ENCODE peak calls at places on chromosomes 4 and X, in eight cellular contexts. S is ovary, K is stomach, Y is transverse colon, R is A549, C is tibial nerve, G is upper lobe of left lung, B is SK-N-SH. I is an unnamed sample.

GRCh38 chr4:151045907-151046306 is 30.8 kb upstream of the LRBA start:
- DNase-seq in S (no peak), K (no peak), Y (no peak), R (no peak), C (no peak), G (no peak), B (peak), I (no peak)

GRCh38 chr4:61922766-61923165 is 722.6 kb downstream of the ADGRL3 start:
- DNase-seq in S (no peak), K (no peak), Y (no peak), R (peak), C (no peak), G (no peak), B (no peak), I (no peak)

GRCh38 chr4:64584981-64585557 is 175.8 kb upstream of the TECRL start:
- DNase-seq in S (no peak), K (no peak), Y (no peak), R (peak), C (no peak), G (no peak), B (peak), I (no peak)

GRCh38 chr4:47499705-47500104 is 14.6 kb downstream of the ATP10D start:
- DNase-seq in S (no peak), K (no peak), Y (no peak), R (no peak), C (no peak), G (no peak), B (no peak), I (no peak)

GRCh38 chr4:137614491-137614890 is 82.2 kb upstream of the PCDH18 start:
- DNase-seq in S (no peak), K (no peak), Y (no peak), R (no peak), C (no peak), G (no peak), B (no peak), I (no peak)

GRCh38 chr4:164358400-164358799 is 395.5 kb upstream of the SMIM31 start:
- DNase-seq in S (no peak), K (no peak), Y (no peak), R (no peak), C (no peak), G (no peak), B (no peak), I (no peak)

GRCh38 chr4:52545099-52546069 is 113.7 kb downstream of the USP46 start:
- DNase-seq in S (peak), K (peak), Y (peak), R (peak), C (peak), G (no peak), B (peak), I (peak)

GRCh38 chr4:15043226-15043625 is 40.9 kb downstream of the CPEB2 start:
- DNase-seq in S (no peak), K (no peak), Y (no peak), R (peak), C (no peak), G (no peak), B (peak), I (no peak)

GRCh38 chr4:17469931-17470674 is 41.8 kb downstream of the QDPR start:
- DNase-seq in S (no peak), K (no peak), Y (no peak), R (no peak), C (no peak), G (no peak), B (no peak), I (no peak)

GRCh38 chr4:906311-907102 is 25.6 kb downstream of the GAK start:
- DNase-seq in S (no peak), K (no peak), Y (no peak), R (no peak), C (no peak), G (no peak), B (no peak), I (no peak)
- TF ChIP-seq EP300 in S (no peak), K (no peak), Y (no peak), R (no peak), C (no peak), G (no peak), B (no peak), I (no peak)

GRCh38 chr4:89319756-89320155 is 12.2 kb upstream of the GPRIN3 start:
- DNase-seq in S (no peak), K (no peak), Y (no peak), R (no peak), C (no peak), G (no peak), B (no peak), I (no peak)

GRCh38 chr4:89314291-89314690 is 6.7 kb upstream of the GPRIN3 start:
- DNase-seq in S (no peak), K (no peak), Y (no peak), R (no peak), C (no peak), G (no peak), B (no peak), I (no peak)

GRCh38 chr4:89316187-89316586 is 8.6 kb upstream of the GPRIN3 start:
- DNase-seq in S (no peak), K (no peak), Y (no peak), R (no peak), C (no peak), G (no peak), B (no peak), I (no peak)

GRCh38 chr4:89312066-89312465 is 4.5 kb upstream of the GPRIN3 start:
- DNase-seq in S (no peak), K (no peak), Y (no peak), R (no peak), C (no peak), G (no peak), B (no peak), I (no peak)

DNA sequence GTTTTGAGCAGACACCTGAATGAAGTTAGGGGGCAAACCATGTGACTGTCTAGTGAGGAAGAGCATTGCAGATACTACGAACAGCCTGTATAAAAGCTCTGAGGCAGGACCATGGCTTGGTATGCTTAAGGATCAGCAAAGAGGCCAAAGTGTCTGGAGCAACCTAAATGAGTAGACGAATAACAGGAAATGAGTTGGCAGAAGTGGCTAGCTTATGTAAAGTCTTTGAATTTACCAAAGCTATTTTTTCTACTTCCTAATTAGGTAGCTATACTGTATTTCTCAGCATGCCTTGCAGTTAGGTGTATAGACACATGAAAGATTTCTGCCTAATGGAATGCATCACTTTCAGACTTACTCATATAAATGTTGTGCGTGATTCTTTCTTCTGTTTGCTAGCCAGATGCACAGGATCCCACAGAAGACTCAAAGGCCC is 9.3 kb upstream of the GPRIN3 start:
- DNase-seq in S (no peak), K (no peak), Y (no peak), R (peak), C (no peak), G (no peak), B (no peak), I (no peak)
- TF ChIP-seq EP300 in S (no peak), K (no peak), Y (no peak), R (no peak), C (no peak), G (no peak), B (no peak), I (no peak)

DNA sequence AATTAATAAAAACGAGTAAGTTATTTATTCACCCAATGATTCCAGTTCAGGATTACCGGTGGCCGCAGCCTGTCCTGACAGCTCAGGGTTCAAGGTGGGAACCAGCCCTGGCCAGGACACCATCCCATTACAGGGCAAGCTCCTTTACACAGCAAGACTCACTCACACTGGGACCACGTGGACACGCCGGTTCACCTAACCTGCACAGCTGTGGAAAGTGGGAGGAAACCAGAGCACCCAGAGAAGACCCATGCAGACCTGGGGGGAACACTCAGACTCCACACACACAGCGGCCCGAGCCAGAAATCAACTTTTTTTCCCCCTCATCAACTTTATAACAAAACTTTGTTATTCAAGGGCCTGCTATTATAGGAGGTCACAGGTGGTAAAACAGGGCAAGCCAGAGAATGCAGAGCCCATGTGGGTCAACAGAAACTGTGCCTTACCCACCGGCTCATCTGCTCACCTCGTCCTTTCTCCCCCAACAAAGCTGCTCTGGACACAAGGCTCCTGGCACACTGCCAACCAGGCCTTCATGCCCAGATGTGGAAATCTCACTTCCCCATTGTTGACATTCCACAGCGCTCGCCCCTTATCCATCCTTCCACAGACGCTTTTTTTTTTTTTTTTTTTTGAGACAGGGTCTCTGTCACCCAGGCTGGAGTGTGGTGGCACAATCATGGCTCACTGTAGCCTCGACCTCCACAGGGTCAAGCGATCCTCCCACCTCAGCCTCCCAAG is 8.0 kb upstream of the ODAPH start:
- DNase-seq in S (peak), K (peak), Y (peak), R (peak), C (peak), G (no peak), B (peak), I (no peak)
- TF ChIP-seq EP300 in S (no peak), K (no peak), Y (no peak), R (no peak), C (no peak), G (no peak), B (no peak), I (no peak)

DNA sequence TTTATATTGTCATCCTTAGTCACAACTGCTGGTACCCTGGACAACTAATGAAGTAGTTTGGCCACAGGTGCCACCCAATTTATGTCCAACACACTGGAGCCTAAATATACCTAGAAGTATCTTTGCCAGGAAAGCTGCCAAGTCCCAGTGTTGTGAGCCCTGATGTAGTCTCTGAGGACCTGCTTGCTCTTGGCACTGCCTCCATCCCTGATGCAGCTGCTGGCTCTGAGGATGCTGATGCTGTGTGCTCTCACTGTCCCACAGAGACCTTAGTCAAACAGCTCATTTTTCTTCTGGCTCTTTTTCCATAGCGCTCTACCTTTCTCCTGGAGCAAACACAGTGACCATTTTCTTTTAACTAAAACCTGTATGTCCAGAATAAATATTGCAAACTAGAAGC is 1535.4 kb upstream of the ADGRL3 start:
- DNase-seq in S (no peak), K (no peak), Y (no peak), R (no peak), C (no peak), G (no peak), B (no peak), I (no peak)
- TF ChIP-seq EP300 in S (no peak), K (no peak), Y (no peak), R (no peak), C (no peak), G (no peak), B (no peak), I (no peak)

GRCh38 chrX:7146026-7146702 is 1.3 kb upstream of the STS start:
- DNase-seq in S (no peak), K (no peak), Y (no peak), R (peak), C (no peak), G (no peak), B (no peak), I (no peak)

GRCh38 chrX:7146703-7147430 is 645 bp upstream of the STS start:
- DNase-seq in S (peak), K (peak), Y (peak), R (peak), C (peak), G (no peak), B (no peak), I (no peak)

GRCh38 chrX:7147978-7148824 is at the start of gene PUDP:
- DNase-seq in S (peak), K (peak), Y (peak), R (peak), C (peak), G (peak), B (peak), I (no peak)

GRCh38 chrX:7147431-7147977 is at the start of gene STS:
- DNase-seq in S (peak), K (peak), Y (peak), R (no peak), C (peak), G (no peak), B (peak), I (no peak)

DNA sequence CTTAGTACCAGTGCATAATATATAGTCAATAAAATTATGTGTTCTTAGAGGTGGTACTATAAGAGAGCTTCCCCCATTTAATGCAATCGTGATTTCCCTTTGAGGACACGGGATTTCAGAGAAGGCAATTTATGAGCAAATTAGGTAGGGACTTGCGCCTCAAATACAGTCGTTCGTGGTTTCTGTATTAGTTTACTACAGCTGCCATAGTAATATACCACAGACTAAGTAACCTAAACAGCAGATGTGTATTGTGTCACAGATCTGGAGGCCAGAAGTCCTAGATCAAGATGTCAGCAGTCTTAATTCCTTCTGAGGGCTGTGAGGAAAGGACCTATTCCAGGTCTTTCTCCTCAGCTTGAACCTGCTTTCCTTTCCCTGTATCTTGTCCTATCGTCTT is 1.5 kb upstream of the PUDP start:
- DNase-seq in S (no peak), K (no peak), Y (no peak), R (no peak), C (no peak), G (no peak), B (no peak), I (no peak)
- TF ChIP-seq EP300 in S (no peak), K (no peak), Y (no peak), R (no peak), C (no peak), G (no peak), B (no peak), I (peak)

GRCh38 chrX:48068096-48068887 is 3.1 kb downstream of the ZNF630 start:
- DNase-seq in S (no peak), K (no peak), Y (no peak), R (no peak), C (no peak), G (no peak), B (peak), I (no peak)
- TF ChIP-seq EP300 in S (no peak), K (no peak), Y (no peak), R (no peak), C (no peak), G (no peak), B (no peak), I (no peak)

GRCh38 chrX:12947545-12948235 is 27.2 kb upstream of the TMSB4X start:
- DNase-seq in S (no peak), K (no peak), Y (no peak), R (no peak), C (no peak), G (no peak), B (no peak), I (no peak)
- TF ChIP-seq EP300 in S (no peak), K (no peak), Y (no peak), R (no peak), C (no peak), G (no peak), B (no peak), I (peak)

GRCh38 chr4:184061582-184061981 is 156.1 kb downstream of the ENPP6 start:
- DNase-seq in S (no peak), K (no peak), Y (no peak), R (no peak), C (no peak), G (no peak), B (no peak), I (no peak)

GRCh38 chr4:184067931-184068554 is 149.6 kb downstream of the ENPP6 start:
- DNase-seq in S (no peak), K (no peak), Y (no peak), R (no peak), C (no peak), G (no peak), B (no peak), I (no peak)

GRCh38 chr4:184062769-184063168 is 154.9 kb downstream of the ENPP6 start:
- DNase-seq in S (no peak), K (no peak), Y (no peak), R (no peak), C (no peak), G (no peak), B (no peak), I (no peak)

GRCh38 chr4:184066584-184067300 is 150.9 kb downstream of the ENPP6 start:
- DNase-seq in S (no peak), K (no peak), Y (no peak), R (no peak), C (no peak), G (no peak), B (peak), I (no peak)

GRCh38 chr4:184064877-184065276 is 152.8 kb downstream of the ENPP6 start:
- DNase-seq in S (no peak), K (peak), Y (peak), R (no peak), C (no peak), G (no peak), B (no peak), I (no peak)
- TF ChIP-seq EP300 in S (no peak), K (no peak), Y (no peak), R (no peak), C (no peak), G (no peak), B (no peak), I (no peak)

DNA sequence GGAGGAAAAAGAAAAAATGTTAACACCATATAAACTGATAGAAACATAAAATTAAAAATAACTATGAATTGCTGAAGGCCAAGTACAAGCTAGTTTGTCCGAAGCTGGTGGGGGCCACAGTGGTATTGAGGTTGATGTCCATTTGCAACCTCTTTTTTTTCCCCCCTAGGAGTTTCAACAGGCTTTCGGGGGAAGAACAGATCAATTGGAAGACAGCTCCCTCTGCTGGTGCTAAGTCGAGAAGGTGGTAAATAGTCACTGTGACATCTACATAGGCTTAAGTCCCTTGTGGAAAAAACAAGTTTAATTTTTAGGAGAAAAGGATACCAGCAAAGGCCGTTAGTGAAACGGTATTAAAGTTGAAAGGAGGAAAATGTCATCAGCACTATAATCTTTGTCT is 115.7 kb upstream of the ZXDA start:
- DNase-seq in S (peak), K (peak), Y (peak), R (peak), C (peak), G (no peak), B (peak), I (no peak)
- TF ChIP-seq EP300 in S (no peak), K (no peak), Y (no peak), R (no peak), C (no peak), G (no peak), B (no peak), I (no peak)

GRCh38 chrX:153793291-153793690 is 884 bp downstream of the IDH3G start:
- DNase-seq in S (no peak), K (no peak), Y (no peak), R (no peak), C (no peak), G (no peak), B (no peak), I (no peak)

GRCh38 chrX:153791104-153791852 is 2.9 kb downstream of the IDH3G start:
- DNase-seq in S (no peak), K (no peak), Y (no peak), R (no peak), C (no peak), G (peak), B (no peak), I (no peak)

GRCh38 chrX:153792368-153792767 is 1.8 kb downstream of the IDH3G start:
- DNase-seq in S (no peak), K (no peak), Y (no peak), R (no peak), C (no peak), G (peak), B (no peak), I (no peak)

GRCh38 chrX:153794897-153795816 is 689 bp downstream of the SSR4 start:
- DNase-seq in S (no peak), K (no peak), Y (peak), R (peak), C (no peak), G (peak), B (no peak), I (no peak)

DNA sequence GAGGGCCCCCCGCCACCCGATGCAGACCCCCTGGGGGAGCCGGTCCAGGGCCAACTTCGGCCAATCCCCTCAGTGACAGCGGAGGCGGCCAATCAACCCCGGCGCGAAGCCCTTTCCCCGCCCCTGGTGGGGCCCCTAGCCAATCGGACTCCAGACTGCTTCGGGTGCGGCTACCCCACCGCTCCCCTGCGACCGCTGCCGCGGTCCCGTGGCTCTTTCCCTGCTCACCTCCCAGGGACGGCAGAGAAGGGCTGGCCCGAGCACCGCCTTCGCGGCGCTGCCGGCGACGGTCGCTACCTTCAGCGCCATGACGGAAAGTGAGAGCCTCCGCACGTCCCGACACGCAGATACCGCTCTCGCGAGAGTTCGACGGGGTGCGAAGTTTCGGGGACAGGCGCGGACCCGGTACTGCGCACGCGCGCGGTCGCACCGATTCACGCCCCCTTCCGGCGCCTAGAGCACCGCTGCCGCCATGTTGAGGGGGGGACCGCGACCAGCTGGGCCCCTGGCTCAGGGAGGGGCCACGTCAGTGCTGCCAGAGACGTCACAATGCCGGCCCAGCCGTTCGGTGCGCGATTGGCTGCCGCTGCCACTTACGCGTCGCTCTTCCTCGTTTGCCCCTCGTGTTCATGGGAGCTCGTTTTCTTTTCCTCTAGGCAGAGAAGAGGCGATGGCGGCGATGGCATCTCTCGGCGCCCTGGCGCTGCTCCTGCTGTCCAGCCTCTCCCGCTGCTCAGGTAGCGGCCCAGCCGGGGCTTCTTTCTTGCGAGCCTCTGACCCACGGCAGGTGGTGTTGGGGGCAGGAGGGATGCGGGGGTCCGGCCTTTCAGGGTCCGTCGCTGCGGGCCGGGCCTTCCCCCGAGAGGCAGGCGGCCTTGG is at the start of the genes IDH3G and SSR4:
- DNase-seq in S (peak), K (peak), Y (peak), R (peak), C (peak), G (peak), B (peak), I (peak)
- TF ChIP-seq EP300 in S (no peak), K (no peak), Y (no peak), R (no peak), C (peak), G (no peak), B (no peak), I (no peak)

I was measured in GM12878.